ENCODE peak calls at places on chromosome 4, in six cellular contexts. Y, Q, B, J, V and R are unnamed samples.

GRCh38 chr4:55036405-55036804 is 89.0 kb downstream of the KDR start:
- DNase-seq in J (no peak), Y (no peak), B (no peak), V (peak; percentile 17), Q (no peak), R (no peak)

GRCh38 chr4:96347582-96347981 is 507.7 kb downstream of the PDHA2 start:
- DNase-seq in V (no peak), B (no peak), Q (no peak), Y (no peak), J (no peak), R (no peak)

GRCh38 chr4:101014417-101014816 is 332.9 kb downstream of the PPP3CA start:
- DNase-seq in Q (no peak), B (no peak), V (no peak), Y (no peak), J (no peak), R (no peak)

GRCh38 chr4:2341911-2342652 is 76.4 kb downstream of the ZFYVE28 start:
- DNase-seq in Y (no peak), J (no peak), B (no peak), V (no peak), Q (no peak), R (no peak)

GRCh38 chr4:112234952-112235609 is 3.5 kb downstream of the AP1AR start:
- DNase-seq in B (peak; percentile 94), Y (peak; percentile 62), J (peak; percentile 79), Q (peak; percentile 93), V (peak; percentile 81), R (peak; percentile 48)

GRCh38 chr4:15161439-15161838 is 159.2 kb downstream of the CPEB2 start:
- DNase-seq in B (no peak), V (no peak), Y (no peak), J (no peak), Q (no peak), R (no peak)

GRCh38 chr4:158783775-158784174 is 14.9 kb downstream of the FNIP2 start:
- DNase-seq in Y (no peak), B (peak; percentile 76), J (no peak), Q (peak; percentile 27), V (no peak), R (no peak)

GRCh38 chr4:82618321-82618720 is 56.5 kb upstream of the TMEM150C start:
- DNase-seq in B (peak; percentile 43), Q (peak; percentile 32), Y (no peak), J (no peak), V (no peak), R (peak; percentile 73)

GRCh38 chr4:31467781-31468180 is 747.6 kb downstream of the PCDH7 start:
- DNase-seq in B (no peak), V (no peak), Q (peak; percentile 84), Y (no peak), J (no peak), R (no peak)

GRCh38 chr4:174358823-174359222 is 75.1 kb downstream of the CEP44 start:
- DNase-seq in Y (no peak), V (no peak), J (no peak), B (peak; percentile 67), Q (peak; percentile 51), R (no peak)

GRCh38 chr4:185213829-185214228 is 4.4 kb downstream of the SNX25 start:
- DNase-seq in J (peak; percentile 80), V (no peak), B (no peak), Q (no peak), Y (no peak), R (no peak)

GRCh38 chr4:139256349-139256748 is 23.7 kb downstream of the MGARP start:
- DNase-seq in B (no peak), Q (no peak), V (no peak), J (no peak), Y (no peak), R (no peak)

GRCh38 chr4:15878011-15878410 is 60.5 kb downstream of the FGFBP1 start:
- DNase-seq in Q (no peak), B (no peak), J (peak; percentile 47), V (no peak), Y (no peak), R (no peak)

GRCh38 chr4:184824776-184825393 is 883 bp downstream of the ACSL1 start:
- DNase-seq in B (no peak), Y (no peak), V (no peak), Q (no peak), J (no peak), R (no peak)

GRCh38 chr4:79576480-79576803 is 168.4 kb upstream of the GK2 start:
- DNase-seq in J (peak; percentile 51), Y (peak; percentile 30), V (peak; percentile 38), B (peak; percentile 18), Q (peak; percentile 57), R (peak; percentile 48)

GRCh38 chr4:175884048-175884447 is 72.0 kb upstream of the GPM6A start:
- DNase-seq in B (no peak), Q (no peak), V (no peak), J (no peak), Y (no peak), R (no peak)

GRCh38 chr4:152100378-152101201 is 339.8 kb upstream of the GATB start:
- DNase-seq in V (no peak), Y (peak; percentile 81), Q (no peak), B (no peak), J (no peak), R (no peak)

GRCh38 chr4:137927972-137928371 is 314.2 kb downstream of the SLC7A11 start:
- DNase-seq in Q (no peak), V (no peak), B (no peak), J (no peak), Y (no peak), R (no peak)

GRCh38 chr4:135368826-135369225 is 1167.2 kb upstream of the PABPC4L start:
- DNase-seq in V (no peak), J (no peak), Y (no peak), Q (peak; percentile 7), B (peak; percentile 14), R (no peak)

GRCh38 chr4:1293981-1294380 is 4.3 kb downstream of the MAEA start:
- DNase-seq in Q (no peak), J (no peak), Y (no peak), V (no peak), B (no peak), R (no peak)

GRCh38 chr4:162853788-162854187 is 312.9 kb downstream of the NAF1 start:
- DNase-seq in V (no peak), Q (no peak), B (no peak), Y (no peak), J (no peak), R (no peak)

GRCh38 chr4:162847945-162848549 is 318.6 kb downstream of the NAF1 start:
- DNase-seq in V (no peak), J (no peak), B (no peak), Q (no peak), Y (no peak), R (no peak)

GRCh38 chr4:162852642-162853041 is 314.0 kb downstream of the NAF1 start:
- DNase-seq in B (no peak), J (no peak), Q (no peak), V (peak; percentile 43), Y (no peak), R (no peak)

DNA sequence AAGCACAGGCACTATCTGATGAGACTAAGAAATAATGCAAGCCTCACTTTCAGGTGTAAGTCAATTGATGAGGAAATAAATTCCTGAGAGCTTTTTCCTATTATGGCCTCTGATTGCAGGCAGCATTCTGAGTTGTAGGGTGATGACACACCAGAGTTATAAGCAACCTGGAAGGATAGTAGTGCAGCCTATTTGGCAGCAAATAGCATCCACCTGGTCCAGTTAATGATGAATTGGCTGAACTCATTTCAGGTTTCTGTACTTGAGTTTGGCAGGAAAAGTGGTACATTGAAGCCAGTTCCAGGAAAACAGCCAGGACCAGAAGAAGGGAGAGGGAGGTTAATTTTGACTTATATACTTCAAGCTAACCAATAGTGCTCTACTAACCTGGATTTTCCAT is 316.8 kb downstream of the NAF1 start:
- DNase-seq in V (no peak), Y (no peak), J (no peak), Q (no peak), B (no peak), R (no peak)
- H3K4me2 ChIP-seq in V (no peak overlapping the region), Y (no peak overlapping the region), J (no peak overlapping the region), Q (no peak overlapping the region), B (no peak overlapping the region), R (no peak overlapping the region)

GRCh38 chr4:104727643-104728042 is 232.9 kb upstream of the CXXC4 start:
- DNase-seq in B (no peak), J (no peak), V (no peak), Y (no peak), Q (no peak), R (no peak)
- H3K4me2 ChIP-seq in B (no peak overlapping the region), J (no peak overlapping the region), V (no peak overlapping the region), Y (no peak overlapping the region), Q (no peak overlapping the region), R (no peak overlapping the region)

DNA sequence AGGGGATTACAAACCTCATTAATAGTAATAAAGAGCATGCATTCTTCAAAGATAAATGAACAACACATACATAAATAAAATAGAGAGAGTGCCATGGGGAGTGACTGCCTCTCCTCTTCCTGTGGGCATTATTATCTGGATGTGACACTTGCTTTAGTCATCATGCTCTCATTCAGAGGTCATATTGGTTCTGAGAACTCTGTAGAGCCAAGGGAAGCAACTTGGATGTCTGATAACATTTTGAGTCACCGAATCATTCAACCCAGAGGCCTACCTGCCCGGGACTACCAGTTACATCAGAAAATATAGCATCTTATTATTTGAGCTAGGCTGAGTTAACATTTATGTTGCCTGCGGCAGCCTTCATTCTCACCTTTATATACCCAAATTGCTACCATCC is 489.5 kb downstream of the STIM2 start:
- DNase-seq in V (no peak), B (no peak), Y (no peak), J (no peak), Q (no peak), R (no peak)
- H3K4me2 ChIP-seq in V (no peak overlapping the region), B (no peak overlapping the region), Y (no peak overlapping the region), J (no peak overlapping the region), Q (no peak overlapping the region), R (no peak overlapping the region)

DNA sequence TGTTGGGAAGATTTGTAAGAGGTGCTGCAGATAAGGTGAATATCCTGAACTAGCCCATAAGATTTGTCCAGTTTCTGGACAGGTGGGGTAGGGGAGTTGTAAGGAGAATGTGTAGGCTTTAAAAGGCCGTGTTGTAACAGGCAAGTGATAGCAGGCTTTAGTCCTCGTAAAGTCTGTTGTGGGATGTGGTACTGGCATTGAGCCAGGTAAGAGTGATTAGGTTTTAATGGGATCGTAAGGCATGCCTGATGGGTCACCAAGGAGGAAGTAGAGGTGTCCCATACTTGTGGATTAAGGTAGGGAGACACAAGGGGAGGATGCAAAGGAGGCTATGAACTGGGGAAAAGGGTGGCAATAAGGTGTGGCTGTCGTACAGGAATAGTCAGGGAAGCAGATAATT is 256.9 kb upstream of the DKK2 start:
- DNase-seq in V (no peak), Y (no peak), J (no peak), B (no peak), Q (no peak), R (no peak)
- H3K4me2 ChIP-seq in V (no peak overlapping the region), Y (no peak overlapping the region), J (no peak overlapping the region), B (no peak overlapping the region), Q (no peak overlapping the region), R (no peak overlapping the region)

GRCh38 chr4:3644849-3645627 is 112.8 kb upstream of the LRPAP1 start:
- DNase-seq in Q (peak; percentile 13), J (no peak), B (no peak), Y (no peak), V (no peak), R (no peak)
- H3K4me2 ChIP-seq in Q (no peak overlapping the region), J (no peak overlapping the region), B (no peak overlapping the region), Y (no peak overlapping the region), V (no peak overlapping the region), R (no peak overlapping the region)

DNA sequence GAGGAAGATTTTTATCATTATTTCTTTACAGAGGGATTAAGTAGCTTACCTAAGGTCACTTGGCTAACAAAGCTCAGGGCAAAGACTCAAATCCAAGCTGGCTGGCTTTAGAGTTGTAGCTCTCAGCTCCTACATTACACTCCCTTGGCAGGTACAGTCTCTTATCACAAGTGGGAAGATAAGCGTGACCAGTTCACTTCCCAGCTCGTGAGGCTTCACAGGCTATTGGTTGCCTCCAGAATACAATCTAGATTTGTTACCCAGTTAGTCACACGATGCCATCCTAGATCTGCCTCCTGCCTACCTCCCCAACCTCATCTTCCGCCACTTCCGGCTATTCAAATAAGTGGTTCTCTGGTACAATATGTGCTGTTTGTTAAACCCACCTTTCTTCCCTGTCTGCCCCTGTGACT is 3.7 kb downstream of the MMRN1 start:
- DNase-seq in B (no peak), V (peak; percentile 8), J (peak; percentile 42), Y (no peak), Q (no peak), R (no peak)
- H3K4me2 ChIP-seq in B (no peak overlapping the region), V (no peak overlapping the region), J (no peak overlapping the region), Y (peak overlapping the region; percentile 16), Q (no peak overlapping the region), R (no peak overlapping the region)